ENCODE peak calls at places on chromosome 9, in five cellular contexts. L, G, A, U and B are unnamed samples.

GRCh38 chr9:129467739-129468666 is 152.9 kb downstream of the C9orf50 start:
- DNase-seq in L (no peak), G (no peak), A (no peak), U (no peak), B (no peak)

GRCh38 chr9:131407717-131408195 is 13.9 kb downstream of the PRRC2B start:
- DNase-seq in L (peak; percentile 63), G (no peak), A (no peak), U (no peak), B (no peak)

GRCh38 chr9:107740088-107740980 is 250.8 kb upstream of the KLF4 start:
- DNase-seq in L (no peak), G (no peak), A (no peak), U (no peak), B (no peak)

GRCh38 chr9:120941046-120941770 is 14.6 kb upstream of the TRAF1 start:
- DNase-seq in L (no peak), G (no peak), A (no peak), U (no peak), B (no peak)

GRCh38 chr9:115882911-115883310 is 270.7 kb upstream of the PAPPA start:
- DNase-seq in L (no peak), G (no peak), A (no peak), U (no peak), B (no peak)

GRCh38 chr9:131657031-131657377 is 82.9 kb downstream of the RAPGEF1 start:
- DNase-seq in L (no peak), G (no peak), A (no peak), U (no peak), B (no peak)

GRCh38 chr9:4639420-4639819 is 22.7 kb upstream of the PLPP6 start:
- DNase-seq in L (no peak), G (no peak), A (no peak), U (no peak), B (no peak)

GRCh38 chr9:122498883-122499288 is 11.7 kb upstream of the OR1J2 start:
- DNase-seq in L (peak; percentile 56), G (no peak), A (peak; percentile 29), U (peak; percentile 45), B (peak; percentile 6)

GRCh38 chr9:76403352-76403751 is 9.1 kb upstream of the RFK start:
- DNase-seq in L (peak; percentile 83), G (no peak), A (peak; percentile 42), U (peak; percentile 8), B (no peak)

GRCh38 chr9:91718071-91718470 is 232.0 kb downstream of the ROR2 start:
- DNase-seq in L (no peak), G (no peak), A (no peak), U (no peak), B (no peak)

GRCh38 chr9:12539602-12540001 is 153.6 kb upstream of the TYRP1 start:
- DNase-seq in L (no peak), G (no peak), A (no peak), U (no peak), B (no peak)

GRCh38 chr9:38004809-38005560 is 64.0 kb downstream of the SHB start:
- DNase-seq in L (no peak), G (no peak), A (no peak), U (no peak), B (no peak)

GRCh38 chr9:95462419-95463121 is 54.2 kb downstream of the PTCH1 start:
- DNase-seq in L (peak; percentile 82), G (peak; percentile 74), A (no peak), U (peak; percentile 90), B (peak; percentile 91)

GRCh38 chr9:130689937-130690700 is 3.5 kb upstream of the EXOSC2 start:
- DNase-seq in L (peak; percentile 75), G (peak; percentile 87), A (peak; percentile 69), U (peak; percentile 72), B (peak; percentile 56)

GRCh38 chr9:2163231-2163885 is 148.2 kb downstream of the SMARCA2 start:
- DNase-seq in L (no peak), G (no peak), A (no peak), U (no peak), B (no peak)

GRCh38 chr9:93194584-93194983 is 10.6 kb downstream of the WNK2 start:
- DNase-seq in L (no peak), G (no peak), A (no peak), U (no peak), B (no peak)

GRCh38 chr9:6467006-6467625 is 54.1 kb downstream of the UHRF2 start:
- DNase-seq in L (peak; percentile 20), G (no peak), A (no peak), U (no peak), B (no peak)

GRCh38 chr9:20236676-20237075 is 385.6 kb downstream of the MLLT3 start:
- DNase-seq in L (no peak), G (no peak), A (no peak), U (no peak), B (no peak)

GRCh38 chr9:68780735-68781134 is 75.7 kb downstream of the PIP5K1B start:
- DNase-seq in L (no peak), G (no peak), A (no peak), U (no peak), B (no peak)

GRCh38 chr9:76717611-76718010 is 46.6 kb upstream of the PCA3 start:
- DNase-seq in L (peak; percentile 77), G (no peak), A (no peak), U (no peak), B (no peak)

GRCh38 chr9:136170291-136170901 is 34.5 kb downstream of the LHX3 start:
- DNase-seq in L (no peak), G (peak; percentile 30), A (no peak), U (peak; percentile 89), B (no peak)

GRCh38 chr9:109319072-109319630 is 1.7 kb downstream of the EPB41L4B start:
- DNase-seq in L (no peak), G (peak; percentile 67), A (no peak), U (peak; percentile 58), B (no peak)
- H3K4me3 ChIP-seq in L (no peak overlapping the region), G (peak overlapping the region; percentile 58), A (peak overlapping the region; percentile 71), U (peak overlapping the region; percentile 57), B (no peak overlapping the region)

DNA sequence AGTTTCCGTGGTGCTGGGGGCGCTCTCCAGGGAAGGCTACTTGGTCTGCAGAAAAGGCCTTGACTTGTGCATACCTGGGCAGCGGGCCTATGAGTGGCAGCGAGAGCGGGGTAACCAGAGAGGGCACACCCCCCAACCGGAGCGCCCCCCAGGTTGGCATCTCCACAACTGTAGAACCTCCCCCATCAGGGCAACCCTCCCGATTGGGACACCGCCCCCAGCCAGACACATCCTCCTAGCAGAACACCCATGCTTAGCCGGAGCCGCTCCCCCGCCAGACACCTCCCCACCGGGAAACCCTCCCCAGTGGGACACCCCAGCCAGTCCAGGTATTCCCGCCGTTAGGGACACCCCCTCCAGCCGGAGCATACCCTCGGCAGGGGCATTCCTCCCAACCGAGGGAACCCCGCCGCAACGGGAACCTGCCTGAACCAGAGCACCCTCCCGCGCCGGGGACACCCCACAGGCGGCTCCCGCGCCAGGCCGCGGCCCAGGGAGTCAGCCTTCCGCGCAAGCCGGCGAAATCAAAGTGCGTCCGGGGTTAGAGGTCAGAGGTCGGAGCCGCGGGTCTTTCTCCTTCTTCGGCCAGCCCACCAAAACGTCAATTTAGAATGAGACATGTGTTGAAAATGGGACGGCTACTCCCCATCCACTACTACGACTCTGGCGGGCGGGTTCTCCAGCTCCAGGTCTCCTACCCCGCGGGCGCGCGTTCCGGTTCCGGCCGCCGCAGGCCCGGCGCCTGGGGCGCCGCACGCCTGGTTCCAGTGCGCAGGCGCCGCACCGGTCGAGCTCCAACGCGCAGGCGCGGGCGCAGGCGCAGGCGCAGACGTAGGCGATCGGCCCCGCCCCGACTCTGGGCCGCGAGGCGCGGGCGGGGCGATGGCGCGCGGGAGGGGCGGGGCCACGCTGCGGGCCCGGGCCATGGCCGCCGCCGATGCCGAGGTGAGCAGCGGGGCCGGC is at the start of gene EHMT1:
- DNase-seq in L (peak; percentile 83), G (peak; percentile 91), A (peak; percentile 50), U (peak; percentile 99), B (no peak)
- TF ChIP-seq POLR2AphosphoS5 in L (peak; percentile 92), G (peak; percentile 71), A (peak; percentile 73), U (peak; percentile 67), B (peak; percentile 78)

GRCh38 chr9:33082135-33082534 is 5.7 kb upstream of the SMU1 start:
- DNase-seq in L (peak; percentile 15), G (peak; percentile 33), A (no peak), U (no peak), B (no peak)

GRCh38 chr9:33076360-33077004 is at the start of gene SMU1:
- DNase-seq in L (peak; percentile 99), G (peak; percentile 98), A (peak; percentile 96), U (peak; percentile 96), B (peak; percentile 93)

GRCh38 chr9:33082538-33083326 is 6.3 kb upstream of the SMU1 start:
- DNase-seq in L (peak; percentile 91), G (peak; percentile 73), A (no peak), U (no peak), B (no peak)

GRCh38 chr9:33080534-33080933 is 4.1 kb upstream of the SMU1 start:
- DNase-seq in L (no peak), G (no peak), A (no peak), U (no peak), B (no peak)

GRCh38 chr9:33081128-33081851 is 4.8 kb upstream of the SMU1 start:
- DNase-seq in L (peak; percentile 95), G (peak; percentile 35), A (peak; percentile 79), U (peak; percentile 86), B (peak; percentile 85)
- H3K4me3 ChIP-seq in L (no peak overlapping the region), G (no peak overlapping the region), A (peak overlapping the region; percentile 32), U (peak overlapping the region; percentile 50), B (peak overlapping the region; percentile 77)

DNA sequence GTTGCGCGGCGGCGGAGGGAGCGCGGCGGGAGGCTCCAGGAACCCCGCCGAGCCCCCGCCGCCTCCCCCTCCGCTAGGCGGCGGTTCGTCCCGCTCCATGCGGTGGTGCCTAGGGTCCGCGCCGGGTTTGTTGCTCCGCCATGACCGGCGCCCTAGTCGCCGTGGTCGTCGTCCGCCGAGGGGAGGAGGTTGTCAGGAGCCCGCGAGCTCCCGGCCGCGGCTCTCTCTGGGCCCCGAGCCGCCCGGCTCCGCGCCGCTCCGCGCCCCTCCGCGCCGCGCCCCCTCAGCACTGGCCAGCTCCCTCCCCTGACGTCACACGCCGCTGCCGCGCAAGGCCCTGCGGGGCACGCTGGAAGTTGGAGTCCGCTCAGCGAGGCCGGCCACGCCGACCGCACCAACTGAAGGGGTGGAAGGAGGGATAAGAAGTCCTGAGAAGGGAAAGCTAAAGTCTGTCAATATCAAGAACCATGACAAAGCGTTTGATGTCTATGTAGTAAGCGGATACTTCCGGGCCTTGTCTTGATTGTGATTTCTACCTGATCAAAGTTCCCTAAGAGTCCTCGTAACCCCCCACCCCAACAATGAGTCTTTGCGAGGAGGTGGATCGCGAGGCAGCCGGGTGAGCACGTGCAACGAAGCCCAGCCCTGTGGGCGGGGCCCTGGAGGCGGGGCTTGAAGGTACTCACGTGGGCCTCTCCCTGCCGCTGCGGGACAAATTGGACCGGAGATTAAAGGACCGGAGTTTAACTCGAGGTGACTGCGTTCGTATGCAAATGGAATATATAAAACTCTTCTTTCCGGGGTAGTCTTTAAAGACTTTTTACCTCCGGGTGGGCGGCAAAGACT is at the start of gene NR6A1:
- DNase-seq in L (peak; percentile 96), G (peak; percentile 98), A (peak; percentile 95), U (peak; percentile 98), B (peak; percentile 88)
- TF ChIP-seq POLR2AphosphoS5 in L (no peak), G (peak; percentile 81), A (peak; percentile 71), U (peak; percentile 38), B (no peak)

GRCh38 chr9:126331964-126332748 is 5.5 kb downstream of the MVB12B start:
- DNase-seq in L (no peak), G (no peak), A (no peak), U (peak; percentile 65), B (no peak)
- H3K4me3 ChIP-seq in L (no peak overlapping the region), G (no peak overlapping the region), A (no peak overlapping the region), U (no peak overlapping the region), B (no peak overlapping the region)

GRCh38 chr9:114378883-114379282 is 8.9 kb downstream of the AKNA start:
- DNase-seq in L (no peak), G (no peak), A (no peak), U (no peak), B (no peak)
- TF ChIP-seq POLR2AphosphoS5 in L (no peak), G (no peak), A (no peak), U (no peak), B (no peak)